ENCODE peak calls at places on chromosomes 6 and 20, in four cellular contexts. B is body of pancreas; D is esophagus squamous epithelium; C is CD4-positive, CD25-positive, alpha-beta regulatory T cell. W is an unnamed sample. For H3K4me1, the result is how much of the 10 kb centered on the place peaks cover.

GRCh38 chr6:158655569-158656450 is 6.0 kb downstream of the SYTL3 start:
- DNase-seq in D (no peak), C (no peak), B (no peak), W (no peak)

GRCh38 chr6:34059136-34059731 is 86.7 kb downstream of the GRM4 start:
- DNase-seq in B (no peak), C (no peak), D (no peak), W (no peak)

GRCh38 chr6:109743739-109744138 is 52.6 kb downstream of the FIG4 start:
- DNase-seq in D (no peak), B (no peak), C (no peak), W (no peak)

GRCh38 chr6:131572686-131573415 is at the start of gene ARG1:
- DNase-seq in C (no peak), B (no peak), D (no peak), W (no peak)

GRCh38 chr6:129136751-129137150 is 253.8 kb downstream of the LAMA2 start:
- DNase-seq in C (no peak), D (no peak), B (no peak), W (no peak)

GRCh38 chr6:159842035-159842434 is 42.0 kb downstream of the PNLDC1 start:
- DNase-seq in C (no peak), D (no peak), B (no peak), W (no peak)

GRCh38 chr6:83592770-83593394 is 80.5 kb downstream of the PRSS35 start:
- DNase-seq in D (no peak), B (no peak), C (peak), W (no peak)

GRCh38 chr6:139131736-139132285 is 3.1 kb upstream of the HECA start:
- DNase-seq in C (no peak), B (no peak), D (no peak), W (no peak)

GRCh38 chr6:2658788-2659187 is 91.9 kb downstream of the MYLK4 start:
- DNase-seq in C (no peak), D (no peak), B (no peak), W (no peak)

GRCh38 chr6:83221886-83222479 is 28.8 kb downstream of the RWDD2A start:
- DNase-seq in C (peak), B (no peak), D (no peak), W (no peak)

GRCh38 chr20:2125474-2126112 is 24.0 kb downstream of the STK35 start:
- DNase-seq in C (no peak), B (no peak), D (no peak), W (no peak)
- H3K4me1 ChIP-seq in C (under half), B (under half), D (half or more), W (under half)

DNA sequence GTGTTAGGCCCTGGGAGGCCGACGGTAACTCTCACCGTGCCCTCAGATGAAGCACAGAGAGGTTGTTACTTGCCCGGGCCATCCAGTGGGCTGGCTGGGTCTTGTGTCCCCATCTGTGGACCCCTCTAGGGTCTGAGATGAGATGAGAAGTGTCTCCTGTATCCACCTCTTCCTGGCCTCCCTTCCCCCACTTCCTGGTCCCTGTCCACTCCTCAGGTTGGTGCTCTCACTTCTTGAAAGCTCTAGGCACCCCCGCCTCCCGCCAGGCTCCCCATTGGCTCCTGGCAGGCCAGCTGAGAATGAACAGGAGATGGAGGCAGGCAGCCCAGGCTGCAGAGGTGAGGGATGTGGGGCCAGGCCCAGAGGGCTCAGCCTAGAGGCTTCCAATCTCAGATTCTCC is 1.5 kb downstream of the MMP24OS start:
- DNase-seq in C (no peak), B (no peak), D (no peak), W (no peak)
- H3K4me3 ChIP-seq in C (peak), B (no peak), D (peak), W (peak)

GRCh38 chr20:49279677-49280462 is 2.0 kb upstream of the ZNFX1 start:
- DNase-seq in B (no peak), C (peak), D (no peak), W (no peak)

GRCh38 chr20:49277786-49278035 is 146 bp downstream of the ZNFX1 start:
- DNase-seq in B (no peak), D (no peak), C (no peak), W (no peak)

GRCh38 chr20:49280463-49281058 is 2.7 kb upstream of the ZNFX1 start:
- DNase-seq in B (no peak), D (no peak), C (no peak), W (no peak)

GRCh38 chr20:49278036-49278816 is at the start of gene ZNFX1:
- DNase-seq in B (peak), D (peak), C (peak), W (peak)

GRCh38 chr20:49278817-49279676 is 1.2 kb upstream of the ZNFX1 start:
- DNase-seq in C (no peak), D (no peak), B (no peak), W (no peak)
- H3K4me1 ChIP-seq in C (under half), D (half or more), B (half or more), W (half or more)

GRCh38 chr6:166361080-166361429 is 18.7 kb upstream of the SFT2D1 start:
- DNase-seq in B (no peak), C (no peak), D (no peak), W (no peak)

GRCh38 chr6:166365221-166365620 is 17.5 kb downstream of the MPC1 start:
- DNase-seq in C (no peak), B (no peak), D (no peak), W (peak)

GRCh38 chr6:166364480-166364879 is 18.3 kb downstream of the MPC1 start:
- DNase-seq in D (no peak), C (no peak), B (no peak), W (no peak)

GRCh38 chr6:166355552-166355951 is 13.2 kb upstream of the SFT2D1 start:
- DNase-seq in B (no peak), C (no peak), D (no peak), W (no peak)

DNA sequence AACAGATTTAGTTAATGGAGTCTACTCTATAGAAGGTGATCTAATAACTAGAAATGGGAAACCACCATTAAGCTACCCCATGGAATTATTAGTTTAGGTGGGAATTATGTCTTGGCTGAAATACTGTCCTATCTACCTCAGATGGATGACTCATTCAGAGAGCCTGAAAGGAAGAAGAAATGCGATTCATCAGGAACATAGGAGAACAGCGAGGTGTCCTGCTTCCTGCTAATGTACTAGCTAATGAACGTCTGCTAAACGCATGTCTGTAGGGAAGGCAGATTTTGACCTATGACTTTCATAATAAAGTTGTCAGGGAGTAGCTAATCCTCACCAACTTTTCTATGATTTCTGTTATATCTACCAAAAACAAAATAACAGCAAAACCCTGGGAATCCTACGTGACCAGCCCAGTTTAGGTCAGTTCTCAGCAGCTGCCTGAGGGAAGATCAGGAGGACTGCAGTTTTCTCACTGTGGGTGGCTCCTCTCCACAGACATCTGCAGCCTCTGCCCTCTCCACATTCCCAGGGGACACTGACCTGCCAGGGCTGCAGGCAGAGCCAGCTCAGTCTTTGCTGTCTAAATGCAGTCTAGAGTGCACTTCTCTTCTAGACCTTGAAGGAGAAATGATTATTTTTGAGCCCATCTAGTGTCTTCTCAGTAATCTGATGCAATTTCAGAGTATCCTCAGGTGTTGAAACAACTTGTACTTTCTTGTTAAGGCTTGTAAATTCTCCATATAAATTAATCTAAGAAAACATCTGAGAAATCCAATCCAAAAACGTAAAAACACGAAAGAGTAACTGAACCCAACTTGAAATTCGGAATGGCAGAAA is 18.1 kb upstream of the SFT2D1 start:
- DNase-seq in B (no peak), C (no peak), D (no peak), W (no peak)
- H3K4me3 ChIP-seq in B (no peak), C (no peak), D (no peak), W (no peak)

GRCh38 chr6:26189905-26190304 is 102.7 kb downstream of the HFE start:
- DNase-seq in C (no peak), B (no peak), D (no peak), W (no peak)
- H3K4me1 ChIP-seq in C (under half), B (under half), D (under half), W (under half)